ENCODE peak calls at places on chromosomes 6 and 20, in nine cellular contexts. M is effector memory CD8-positive, alpha-beta T cell; G is naive thymus-derived CD8-positive, alpha-beta T cell; K is stimulated activated memory B cell treated with anti-CD40 and anti-IgM and Interleukin-4, amounts not matched to agents 10 μg/mL and 1 μg/mL and 100 μg/mL, for 72 hours; T is stimulated activated naive CD8-positive, alpha-beta T cell treated with anti-CD3 and anti-CD28 coated beads, Interleukin-15, amount 100 ng/mL, for 72 hours; F is K562; U is RWPE2; D is WTC11; N is lower lobe of right lung. Z is an unnamed sample.

GRCh38 chr20:50141018-50141675 is 12.4 kb downstream of the PEDS1 start:
- ATAC-seq in M (no peak), G (no peak), K (no peak), T (no peak), F (no peak), U (peak; percentile 3), D (no peak), N (no peak), Z (peak; percentile 50)

GRCh38 chr20:4736875-4737274 is 15.2 kb downstream of the PRND start:
- ATAC-seq in M (no peak), G (no peak), K (no peak), T (no peak), F (no peak), U (no peak), D (no peak), N (no peak), Z (no peak)

GRCh38 chr6:132289761-132290160 is 111.5 kb downstream of the MOXD1 start:
- ATAC-seq in M (no peak), G (no peak), K (no peak), T (no peak), F (no peak), U (no peak), D (no peak), N (no peak), Z (no peak)

GRCh38 chr20:59525500-59526241 is 78.7 kb upstream of the PHACTR3 start:
- ATAC-seq in M (no peak), G (no peak), K (no peak), T (no peak), F (peak; percentile 98), U (peak; percentile 90), D (peak; percentile 89), N (peak; percentile 78), Z (peak; percentile 46)

GRCh38 chr6:162343196-162343901 is 384.2 kb downstream of the PRKN start:
- ATAC-seq in M (no peak), G (no peak), K (no peak), T (no peak), F (no peak), U (no peak), D (peak; percentile 97), N (no peak), Z (no peak)

GRCh38 chr6:1786455-1787108 is 176.9 kb downstream of the FOXC1 start:
- ATAC-seq in M (peak; percentile 56), G (no peak), K (peak; percentile 82), T (peak; percentile 50), F (no peak), U (no peak), D (no peak), N (no peak), Z (peak; percentile 16)

GRCh38 chr6:14254505-14254904 is 136.9 kb downstream of the CD83 start:
- ATAC-seq in M (no peak), G (no peak), K (peak; percentile 78), T (peak; percentile 58), F (no peak), U (no peak), D (no peak), N (no peak), Z (no peak)

GRCh38 chr6:125888989-125889656 is 67.4 kb upstream of the HINT3 start:
- ATAC-seq in M (peak; percentile 50), G (no peak), K (no peak), T (no peak), F (peak; percentile 91), U (no peak), D (peak; percentile 83), N (peak; percentile 84), Z (peak; percentile 55)

GRCh38 chr20:4898282-4898681 is 103.0 kb downstream of the SLC23A2 start:
- ATAC-seq in M (no peak), G (no peak), K (peak; percentile 22), T (no peak), F (no peak), U (peak; percentile 98), D (no peak), N (peak; percentile 63), Z (peak; percentile 94)

GRCh38 chr6:29826271-29826670 is 1.4 kb upstream of the HLA-G start:
- ATAC-seq in M (no peak), G (no peak), K (no peak), T (peak; percentile 68), F (no peak), U (peak; percentile 78), D (no peak), N (peak; percentile 58), Z (no peak)

GRCh38 chr6:158718431-158719126 is 68.7 kb downstream of the SYTL3 start:
- ATAC-seq in M (no peak), G (no peak), K (no peak), T (no peak), F (peak; percentile 90), U (no peak), D (peak; percentile 92), N (peak; percentile 26), Z (no peak)

GRCh38 chr6:37113976-37114375 is 56.0 kb upstream of the PIM1 start:
- ATAC-seq in M (no peak), G (no peak), K (no peak), T (no peak), F (no peak), U (no peak), D (no peak), N (no peak), Z (no peak)

GRCh38 chr20:2333821-2334220 is 38.0 kb downstream of the TGM3 start:
- ATAC-seq in M (no peak), G (no peak), K (no peak), T (no peak), F (no peak), U (no peak), D (no peak), N (no peak), Z (no peak)

GRCh38 chr6:168756009-168756634 is 315.1 kb downstream of the SMOC2 start:
- ATAC-seq in M (no peak), G (no peak), K (no peak), T (no peak), F (no peak), U (no peak), D (peak; percentile 88), N (no peak), Z (no peak)

GRCh38 chr6:10465633-10466499 is 51.0 kb upstream of the TFAP2A start:
- ATAC-seq in M (no peak), G (no peak), K (no peak), T (no peak), F (peak; percentile 87), U (peak; percentile 70), D (peak; percentile 85), N (peak; percentile 48), Z (peak; percentile 43)

GRCh38 chr6:20334334-20334733 is 67.3 kb upstream of the E2F3 start:
- ATAC-seq in M (no peak), G (no peak), K (no peak), T (no peak), F (peak; percentile 100), U (no peak), D (peak; percentile 95), N (no peak), Z (no peak)

GRCh38 chr6:47283993-47284392 is 25.7 kb downstream of the TNFRSF21 start:
- ATAC-seq in M (no peak), G (no peak), K (no peak), T (no peak), F (no peak), U (no peak), D (no peak), N (no peak), Z (no peak)

GRCh38 chr20:47778398-47779354 is 6.6 kb downstream of the SULF2 start:
- ATAC-seq in M (no peak), G (no peak), K (no peak), T (no peak), F (no peak), U (no peak), D (no peak), N (no peak), Z (no peak)

GRCh38 chr6:73774311-73774766 is 78.3 kb downstream of the CD109 start:
- ATAC-seq in M (no peak), G (no peak), K (peak; percentile 60), T (no peak), F (no peak), U (peak; percentile 95), D (peak; percentile 16), N (no peak), Z (no peak)

GRCh38 chr6:3762852-3763251 is 11.3 kb upstream of the PXDC1 start:
- ATAC-seq in M (no peak), G (no peak), K (no peak), T (no peak), F (no peak), U (no peak), D (no peak), N (no peak), Z (no peak)

GRCh38 chr6:80425089-80425823 is 318.8 kb downstream of the BCKDHB start:
- ATAC-seq in M (no peak), G (no peak), K (no peak), T (no peak), F (no peak), U (no peak), D (no peak), N (no peak), Z (no peak)

GRCh38 chr20:39850821-39851330 is 838.2 kb downstream of the MAFB start:
- ATAC-seq in M (no peak), G (no peak), K (no peak), T (no peak), F (no peak), U (no peak), D (peak; percentile 44), N (no peak), Z (no peak)

GRCh38 chr20:24437322-24438090 is 31.9 kb upstream of the SYNDIG1 start:
- ATAC-seq in M (no peak), G (no peak), K (no peak), T (no peak), F (no peak), U (no peak), D (no peak), N (no peak), Z (no peak)

GRCh38 chr6:1796706-1797529 is 187.2 kb downstream of the FOXC1 start:
- ATAC-seq in M (no peak), G (no peak), K (peak; percentile 73), T (no peak), F (no peak), U (no peak), D (no peak), N (no peak), Z (no peak)

GRCh38 chr6:107128577-107128976 is 13.3 kb upstream of the BEND3 start:
- ATAC-seq in M (no peak), G (no peak), K (no peak), T (no peak), F (no peak), U (no peak), D (no peak), N (no peak), Z (no peak)

GRCh38 chr6:92701425-92702096 is 717.8 kb downstream of the EPHA7 start:
- ATAC-seq in M (no peak), G (no peak), K (peak; percentile 36), T (peak; percentile 18), F (no peak), U (no peak), D (peak; percentile 60), N (peak; percentile 37), Z (no peak)

GRCh38 chr6:6390849-6391602 is 70.6 kb upstream of the F13A1 start:
- ATAC-seq in M (no peak), G (no peak), K (peak; percentile 93), T (no peak), F (no peak), U (no peak), D (peak; percentile 65), N (no peak), Z (no peak)

GRCh38 chr6:89475634-89476033 is 42.7 kb downstream of the ANKRD6 start:
- ATAC-seq in M (peak; percentile 85), G (peak; percentile 74), K (no peak), T (peak; percentile 91), F (peak; percentile 51), U (peak; percentile 12), D (no peak), N (peak; percentile 81), Z (no peak)

GRCh38 chr6:143286280-143286795 is 164.2 kb downstream of the ADAT2 start:
- ATAC-seq in M (no peak), G (no peak), K (no peak), T (no peak), F (no peak), U (peak; percentile 92), D (no peak), N (no peak), Z (peak; percentile 89)

Z was measured in esophagus mucosa.